ENCODE peak calls at places on chromosomes 3 and 15, in five cellular contexts. W is MM.1S, D is endodermal cell, C is HL-60, O is BE2C. N is an unnamed sample.

GRCh38 chr3:47743855-47744254 is 37.8 kb downstream of the SMARCC1 start:
- DNase-seq in O (no peak), D (peak), C (no peak), W (no peak), N (no peak)

GRCh38 chr3:143737065-143737464 is 111.2 kb downstream of the SLC9A9 start:
- DNase-seq in C (no peak), O (no peak), D (no peak), W (no peak), N (no peak)

GRCh38 chr3:15281817-15282216 is 50.6 kb downstream of the SH3BP5 start:
- DNase-seq in C (no peak), O (no peak), D (no peak), W (no peak), N (no peak)

GRCh38 chr3:64667887-64668581 is 19.8 kb downstream of the ADAMTS9 start:
- DNase-seq in O (no peak), C (no peak), W (no peak), D (no peak), N (no peak)

GRCh38 chr15:97126556-97127233 is 796.2 kb downstream of the NR2F2 start:
- DNase-seq in W (no peak), C (no peak), O (no peak), D (peak), N (no peak)

GRCh38 chr15:85993116-85993515 is 86.6 kb upstream of the AGBL1 start:
- DNase-seq in D (no peak), W (no peak), O (no peak), C (no peak), N (no peak)

GRCh38 chr3:65497846-65498245 is 540.9 kb downstream of the MAGI1 start:
- DNase-seq in O (peak), W (no peak), C (no peak), D (no peak), N (no peak)

GRCh38 chr15:42371125-42371524 is 11.8 kb downstream of the CAPN3 start:
- DNase-seq in D (no peak), O (no peak), W (no peak), C (peak), N (no peak)

DNA sequence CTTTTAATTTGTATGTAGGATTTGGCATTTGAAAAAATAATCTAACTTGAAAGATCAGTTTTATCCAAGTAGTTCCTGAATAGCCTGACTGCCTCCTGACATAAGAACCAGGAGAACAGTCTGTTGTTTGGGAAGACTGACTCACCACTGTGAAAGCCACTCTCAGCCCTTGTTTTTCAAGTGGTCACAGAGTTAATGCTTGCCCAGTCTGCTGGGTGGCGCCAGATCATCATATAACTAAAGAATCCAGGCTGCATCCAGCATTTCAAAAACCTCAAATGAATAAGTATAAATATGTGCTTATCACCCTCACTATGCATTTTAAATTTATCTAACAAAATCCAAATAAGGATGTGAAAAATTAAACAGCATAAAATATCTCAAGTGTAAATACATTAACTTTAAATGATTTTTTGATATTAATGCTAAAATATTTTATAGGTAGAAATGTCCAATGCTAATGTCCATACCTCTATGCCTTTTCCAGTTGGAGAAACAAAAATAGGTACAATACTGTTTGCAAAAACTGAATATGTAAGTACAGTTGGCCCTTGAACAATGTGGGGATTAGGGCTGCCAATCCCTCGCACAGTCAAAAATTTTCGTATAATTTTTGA is 26.9 kb upstream of the ZBBX start:
- DNase-seq in W (peak), D (peak), O (peak), C (peak), N (no peak)
- TF ChIP-seq CTCF in W (peak), D (peak), O (peak), C (peak), N (peak)

GRCh38 chr3:128438488-128439072 is 28.1 kb downstream of the DNAJB8 start:
- DNase-seq in O (no peak), D (peak), C (no peak), W (no peak), N (no peak)
- TF ChIP-seq CTCF in O (peak), D (peak), C (peak), W (peak), N (peak)

GRCh38 chr3:27279153-27279552 is 90.0 kb downstream of the NEK10 start:
- DNase-seq in O (no peak), C (no peak), W (peak), D (peak), N (no peak)
- TF ChIP-seq CTCF in O (no peak), C (no peak), W (peak), D (peak), N (peak)

GRCh38 chr3:155154255-155154654 is 74.1 kb downstream of the MME start:
- DNase-seq in D (no peak), O (no peak), W (no peak), C (no peak), N (no peak)
- TF ChIP-seq CTCF in D (no peak), O (no peak), W (no peak), C (no peak), N (no peak)

GRCh38 chr3:114293846-114294245 is at the start of gene TIGIT:
- DNase-seq in O (no peak), W (peak), C (no peak), D (no peak), N (no peak)

GRCh38 chr3:114294940-114295480 is 1.2 kb downstream of the TIGIT start:
- DNase-seq in C (no peak), O (no peak), D (no peak), W (no peak), N (no peak)

GRCh38 chr3:114285648-114286230 is 8.1 kb upstream of the TIGIT start:
- DNase-seq in W (no peak), C (no peak), D (no peak), O (no peak), N (no peak)

DNA sequence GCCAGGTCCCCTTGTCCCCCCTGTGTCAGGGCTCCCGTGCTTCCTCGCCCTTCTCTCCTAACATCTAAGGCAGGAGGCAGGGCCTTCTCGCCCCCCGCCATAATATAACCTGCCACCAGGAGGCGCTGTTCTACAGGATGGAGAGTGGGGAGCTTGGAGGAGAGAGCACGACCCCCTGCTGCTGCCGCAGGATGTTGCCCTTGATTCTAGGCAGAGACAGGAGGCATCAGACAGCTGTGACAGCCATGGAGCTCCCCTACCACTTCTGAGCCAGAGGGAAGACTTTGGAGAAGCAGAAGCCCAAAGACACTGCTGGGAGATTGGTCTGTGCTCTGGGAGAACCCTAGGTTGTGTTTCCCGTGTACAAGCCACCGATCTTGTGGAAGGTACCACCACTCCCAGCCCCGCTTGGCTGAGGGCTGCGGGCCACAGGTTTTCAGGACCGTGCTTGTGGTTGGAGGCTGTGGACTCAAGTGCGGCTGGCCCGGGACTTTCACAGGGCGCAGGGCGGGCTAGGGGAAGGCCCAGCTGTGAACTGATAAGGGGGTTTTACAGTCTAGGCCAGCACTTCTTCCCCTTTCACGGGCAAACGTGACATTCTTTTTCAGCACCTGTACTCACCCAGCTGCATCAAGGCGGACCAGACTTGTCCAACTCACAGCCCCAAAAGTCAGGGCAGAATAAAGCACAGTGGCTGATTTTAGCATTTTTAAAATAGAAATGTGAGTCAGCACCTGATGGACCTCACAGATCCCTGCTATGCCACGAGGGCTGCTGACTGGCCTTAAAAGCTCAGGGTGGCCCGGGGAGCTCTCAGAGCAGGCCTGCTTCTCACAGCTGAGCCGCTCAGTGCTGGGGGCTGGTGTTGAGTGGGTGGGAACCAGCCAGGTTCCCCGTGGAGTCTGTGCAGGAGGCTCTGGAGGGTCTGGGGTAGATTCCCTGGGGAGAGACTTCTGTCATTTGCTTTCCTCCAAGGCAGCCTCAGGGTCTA is 2.6 kb upstream of the TIGIT start:
- DNase-seq in W (peak), D (peak), O (peak), C (no peak), N (peak)
- TF ChIP-seq CTCF in W (peak), D (peak), O (peak), C (peak), N (peak)

DNA sequence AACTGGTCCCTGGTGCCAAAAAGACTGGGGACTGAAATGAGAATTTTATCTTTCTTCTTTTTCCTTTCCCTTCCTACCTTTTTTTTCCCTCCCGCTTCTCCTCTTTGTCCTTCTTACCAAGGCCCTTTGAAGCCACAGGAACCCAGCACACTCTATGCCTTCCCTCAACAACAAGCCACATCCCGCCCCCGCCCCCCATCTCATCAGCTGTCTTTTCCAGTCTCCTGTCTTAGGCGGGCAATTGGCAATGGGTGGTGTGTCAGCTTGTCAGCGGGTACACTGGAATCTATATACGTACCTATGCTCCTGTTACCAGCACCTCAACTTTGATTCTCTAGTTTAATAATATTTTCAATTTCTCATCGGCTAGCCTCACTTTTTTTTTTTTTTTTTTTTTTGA is 56.3 kb upstream of the CHD2 start:
- DNase-seq in O (no peak), D (no peak), C (no peak), W (no peak), N (no peak)
- TF ChIP-seq CTCF in O (no peak), D (no peak), C (no peak), W (no peak), N (no peak)

GRCh38 chr3:193563999-193564398 is 9.3 kb upstream of the ATP13A4 start:
- DNase-seq in O (no peak), C (no peak), W (peak), D (peak), N (no peak)

GRCh38 chr3:193559100-193559499 is 4.4 kb upstream of the ATP13A4 start:
- DNase-seq in W (no peak), O (no peak), D (no peak), C (no peak), N (no peak)

GRCh38 chr3:193560091-193560490 is 5.4 kb upstream of the ATP13A4 start:
- DNase-seq in D (no peak), O (no peak), C (no peak), W (no peak), N (no peak)

GRCh38 chr3:193560870-193561269 is 6.2 kb upstream of the ATP13A4 start:
- DNase-seq in W (no peak), O (peak), C (no peak), D (no peak), N (no peak)

GRCh38 chr3:193563429-193563828 is 8.7 kb upstream of the ATP13A4 start:
- DNase-seq in C (no peak), W (no peak), D (no peak), O (no peak), N (no peak)
- TF ChIP-seq CTCF in C (no peak), W (no peak), D (no peak), O (no peak), N (no peak)